ENCODE peak calls at places on chromosomes 13 and 19, in five cellular contexts. One of them, this sample, is unnamed.

GRCh38 chr13:38819053-38819452 is 132.2 kb downstream of the FREM2 start:
- DNase-seq in SHP77: no peak
- DNase-seq in activated T-cell treated with anti-CD3 and anti-CD28 coated beads, Interleukin-2, amount 50 U/mL, for 72 hours: no peak
- DNase-seq in ACHN: no peak
- DNase-seq in ureter: no peak
- DNase-seq in this sample: no peak

GRCh38 chr13:97298816-97299215 is 76.7 kb downstream of the MBNL2 start:
- DNase-seq in activated T-cell treated with anti-CD3 and anti-CD28 coated beads, Interleukin-2, amount 50 U/mL, for 72 hours: no peak
- DNase-seq in ACHN: no peak
- DNase-seq in ureter: no peak
- DNase-seq in SHP77: no peak
- DNase-seq in this sample: no peak

GRCh38 chr19:5851302-5851701 is at the start of gene FUT3:
- DNase-seq in ACHN: no peak
- DNase-seq in SHP77: no peak
- DNase-seq in activated T-cell treated with anti-CD3 and anti-CD28 coated beads, Interleukin-2, amount 50 U/mL, for 72 hours: no peak
- DNase-seq in ureter: peak
- DNase-seq in this sample: no peak

GRCh38 chr13:83621765-83622421 is 260.4 kb downstream of the SLITRK1 start:
- DNase-seq in activated T-cell treated with anti-CD3 and anti-CD28 coated beads, Interleukin-2, amount 50 U/mL, for 72 hours: no peak
- DNase-seq in ureter: no peak
- DNase-seq in SHP77: no peak
- DNase-seq in ACHN: no peak
- DNase-seq in this sample: no peak

GRCh38 chr19:29364224-29364726 is 151.3 kb upstream of the UQCRFS1 start:
- DNase-seq in ureter: no peak
- DNase-seq in ACHN: no peak
- DNase-seq in SHP77: no peak
- DNase-seq in activated T-cell treated with anti-CD3 and anti-CD28 coated beads, Interleukin-2, amount 50 U/mL, for 72 hours: no peak
- DNase-seq in this sample: no peak

GRCh38 chr19:13208964-13209796 is 59.0 kb downstream of the IER2 start:
- DNase-seq in SHP77: no peak
- DNase-seq in ureter: no peak
- DNase-seq in ACHN: no peak
- DNase-seq in activated T-cell treated with anti-CD3 and anti-CD28 coated beads, Interleukin-2, amount 50 U/mL, for 72 hours: no peak
- DNase-seq in this sample: no peak

GRCh38 chr13:79405501-79405830 is 589 bp downstream of the RBM26 start:
- DNase-seq in ACHN: no peak
- DNase-seq in ureter: no peak
- DNase-seq in activated T-cell treated with anti-CD3 and anti-CD28 coated beads, Interleukin-2, amount 50 U/mL, for 72 hours: no peak
- DNase-seq in SHP77: no peak
- DNase-seq in this sample: no peak

GRCh38 chr13:104011505-104012270 is 945.5 kb upstream of the SLC10A2 start:
- DNase-seq in ureter: no peak
- DNase-seq in activated T-cell treated with anti-CD3 and anti-CD28 coated beads, Interleukin-2, amount 50 U/mL, for 72 hours: no peak
- DNase-seq in SHP77: no peak
- DNase-seq in ACHN: peak
- DNase-seq in this sample: no peak

GRCh38 chr13:59447846-59448620 is 715.7 kb downstream of the DIAPH3 start:
- DNase-seq in ACHN: no peak
- DNase-seq in activated T-cell treated with anti-CD3 and anti-CD28 coated beads, Interleukin-2, amount 50 U/mL, for 72 hours: no peak
- DNase-seq in ureter: no peak
- DNase-seq in SHP77: no peak
- DNase-seq in this sample: no peak

GRCh38 chr19:39428309-39429112 is 7.2 kb downstream of the RPS16 start:
- DNase-seq in activated T-cell treated with anti-CD3 and anti-CD28 coated beads, Interleukin-2, amount 50 U/mL, for 72 hours: no peak
- DNase-seq in ureter: no peak
- DNase-seq in SHP77: no peak
- DNase-seq in ACHN: peak
- DNase-seq in this sample: no peak

GRCh38 chr13:50437252-50437651 is 406.2 kb downstream of the DLEU7 start:
- DNase-seq in ACHN: no peak
- DNase-seq in ureter: no peak
- DNase-seq in SHP77: no peak
- DNase-seq in activated T-cell treated with anti-CD3 and anti-CD28 coated beads, Interleukin-2, amount 50 U/mL, for 72 hours: no peak
- DNase-seq in this sample: no peak